ENCODE peak calls at places on chromosomes 12 and 14, in eight cellular contexts. One of them, this sample, is unnamed.

GRCh38 chr12:123780956-123781355 is 18.9 kb downstream of the DNAH10 start:
- DNase-seq in NB4: no peak
- DNase-seq in NCI-H1436: no peak
- DNase-seq in frontal cortex: no peak
- DNase-seq in H4: no peak
- DNase-seq in stimulated activated CD4-positive, alpha-beta T cell treated with anti-CD3 and anti-CD28 coated beads, TNF-alpha, amount 100 ng/mL, for 24 hours: no peak
- DNase-seq in Calu3: no peak
- DNase-seq in stomach: no peak
- DNase-seq in this sample: no peak

GRCh38 chr14:45891417-45892080 is 638.5 kb upstream of the MIS18BP1 start:
- DNase-seq in Calu3: peak
- DNase-seq in NB4: peak
- DNase-seq in H4: no peak
- DNase-seq in NCI-H1436: peak
- DNase-seq in stomach: peak
- DNase-seq in stimulated activated CD4-positive, alpha-beta T cell treated with anti-CD3 and anti-CD28 coated beads, TNF-alpha, amount 100 ng/mL, for 24 hours: no peak
- DNase-seq in frontal cortex: no peak
- DNase-seq in this sample: no peak

GRCh38 chr12:126700115-126700514 is 1566.9 kb upstream of the TMEM132C start:
- DNase-seq in stomach: no peak
- DNase-seq in H4: no peak
- DNase-seq in NB4: no peak
- DNase-seq in frontal cortex: no peak
- DNase-seq in stimulated activated CD4-positive, alpha-beta T cell treated with anti-CD3 and anti-CD28 coated beads, TNF-alpha, amount 100 ng/mL, for 24 hours: no peak
- DNase-seq in NCI-H1436: no peak
- DNase-seq in Calu3: no peak
- DNase-seq in this sample: no peak

GRCh38 chr12:23795494-23795893 is 154.0 kb downstream of the SOX5 start:
- DNase-seq in NCI-H1436: no peak
- DNase-seq in stomach: no peak
- DNase-seq in frontal cortex: no peak
- DNase-seq in Calu3: no peak
- DNase-seq in NB4: no peak
- DNase-seq in stimulated activated CD4-positive, alpha-beta T cell treated with anti-CD3 and anti-CD28 coated beads, TNF-alpha, amount 100 ng/mL, for 24 hours: no peak
- DNase-seq in H4: no peak
- DNase-seq in this sample: no peak

GRCh38 chr14:51630987-51631386 is 20.7 kb upstream of the FRMD6 start:
- DNase-seq in frontal cortex: no peak
- DNase-seq in NB4: no peak
- DNase-seq in NCI-H1436: no peak
- DNase-seq in stomach: no peak
- DNase-seq in stimulated activated CD4-positive, alpha-beta T cell treated with anti-CD3 and anti-CD28 coated beads, TNF-alpha, amount 100 ng/mL, for 24 hours: no peak
- DNase-seq in H4: no peak
- DNase-seq in Calu3: no peak
- DNase-seq in this sample: no peak

GRCh38 chr14:68877993-68878575 is 85.2 kb upstream of the ZFP36L1 start:
- DNase-seq in stimulated activated CD4-positive, alpha-beta T cell treated with anti-CD3 and anti-CD28 coated beads, TNF-alpha, amount 100 ng/mL, for 24 hours: no peak
- DNase-seq in H4: no peak
- DNase-seq in stomach: no peak
- DNase-seq in NB4: no peak
- DNase-seq in NCI-H1436: no peak
- DNase-seq in Calu3: no peak
- DNase-seq in frontal cortex: no peak
- DNase-seq in this sample: no peak

GRCh38 chr14:24064856-24065255 is 6.5 kb upstream of the CPNE6 start:
- DNase-seq in stimulated activated CD4-positive, alpha-beta T cell treated with anti-CD3 and anti-CD28 coated beads, TNF-alpha, amount 100 ng/mL, for 24 hours: no peak
- DNase-seq in NB4: no peak
- DNase-seq in stomach: no peak
- DNase-seq in frontal cortex: no peak
- DNase-seq in H4: no peak
- DNase-seq in NCI-H1436: no peak
- DNase-seq in Calu3: no peak
- DNase-seq in this sample: no peak

GRCh38 chr12:48157889-48158370 is 615 bp upstream of the ASB8 start:
- DNase-seq in NB4: peak
- DNase-seq in Calu3: no peak
- DNase-seq in H4: no peak
- DNase-seq in NCI-H1436: no peak
- DNase-seq in frontal cortex: no peak
- DNase-seq in stomach: no peak
- DNase-seq in stimulated activated CD4-positive, alpha-beta T cell treated with anti-CD3 and anti-CD28 coated beads, TNF-alpha, amount 100 ng/mL, for 24 hours: no peak
- DNase-seq in this sample: no peak

GRCh38 chr12:130948136-130948535 is 5.6 kb upstream of the ADGRD1 start:
- DNase-seq in NCI-H1436: peak
- DNase-seq in NB4: no peak
- DNase-seq in stimulated activated CD4-positive, alpha-beta T cell treated with anti-CD3 and anti-CD28 coated beads, TNF-alpha, amount 100 ng/mL, for 24 hours: no peak
- DNase-seq in H4: no peak
- DNase-seq in Calu3: no peak
- DNase-seq in frontal cortex: no peak
- DNase-seq in stomach: no peak
- DNase-seq in this sample: no peak

GRCh38 chr12:108724054-108724889 is 7.0 kb downstream of the CORO1C start:
- DNase-seq in stomach: no peak
- DNase-seq in Calu3: no peak
- DNase-seq in H4: peak
- DNase-seq in NB4: peak
- DNase-seq in frontal cortex: no peak
- DNase-seq in NCI-H1436: no peak
- DNase-seq in stimulated activated CD4-positive, alpha-beta T cell treated with anti-CD3 and anti-CD28 coated beads, TNF-alpha, amount 100 ng/mL, for 24 hours: no peak
- DNase-seq in this sample: no peak

GRCh38 chr12:94710933-94711332 is 60.6 kb upstream of the TMCC3 start:
- DNase-seq in H4: no peak
- DNase-seq in Calu3: peak
- DNase-seq in NB4: peak
- DNase-seq in frontal cortex: no peak
- DNase-seq in stomach: no peak
- DNase-seq in NCI-H1436: peak
- DNase-seq in stimulated activated CD4-positive, alpha-beta T cell treated with anti-CD3 and anti-CD28 coated beads, TNF-alpha, amount 100 ng/mL, for 24 hours: no peak
- DNase-seq in this sample: peak

GRCh38 chr14:75165586-75166391 is 10.6 kb downstream of the TMED10 start:
- DNase-seq in frontal cortex: peak
- DNase-seq in H4: no peak
- DNase-seq in stomach: no peak
- DNase-seq in stimulated activated CD4-positive, alpha-beta T cell treated with anti-CD3 and anti-CD28 coated beads, TNF-alpha, amount 100 ng/mL, for 24 hours: no peak
- DNase-seq in Calu3: no peak
- DNase-seq in NCI-H1436: no peak
- DNase-seq in NB4: no peak
- DNase-seq in this sample: peak

GRCh38 chr12:21539797-21540196 is 13.7 kb downstream of the SPX start:
- DNase-seq in Calu3: no peak
- DNase-seq in stimulated activated CD4-positive, alpha-beta T cell treated with anti-CD3 and anti-CD28 coated beads, TNF-alpha, amount 100 ng/mL, for 24 hours: no peak
- DNase-seq in NB4: no peak
- DNase-seq in stomach: no peak
- DNase-seq in H4: no peak
- DNase-seq in frontal cortex: no peak
- DNase-seq in NCI-H1436: no peak
- DNase-seq in this sample: no peak

GRCh38 chr12:77231548-77231947 is 166.2 kb upstream of the E2F7 start:
- DNase-seq in NCI-H1436: no peak
- DNase-seq in stomach: peak
- DNase-seq in H4: peak
- DNase-seq in NB4: peak
- DNase-seq in stimulated activated CD4-positive, alpha-beta T cell treated with anti-CD3 and anti-CD28 coated beads, TNF-alpha, amount 100 ng/mL, for 24 hours: no peak
- DNase-seq in frontal cortex: no peak
- DNase-seq in Calu3: peak
- DNase-seq in this sample: no peak

GRCh38 chr12:55797068-55797467 is 20.5 kb downstream of the SARNP start:
- DNase-seq in stomach: no peak
- DNase-seq in NCI-H1436: peak
- DNase-seq in frontal cortex: peak
- DNase-seq in stimulated activated CD4-positive, alpha-beta T cell treated with anti-CD3 and anti-CD28 coated beads, TNF-alpha, amount 100 ng/mL, for 24 hours: no peak
- DNase-seq in Calu3: no peak
- DNase-seq in NB4: peak
- DNase-seq in H4: peak
- DNase-seq in this sample: peak

GRCh38 chr12:64824130-64824499 is 332 bp upstream of the TBC1D30 start:
- DNase-seq in NCI-H1436: no peak
- DNase-seq in NB4: no peak
- DNase-seq in H4: no peak
- DNase-seq in stimulated activated CD4-positive, alpha-beta T cell treated with anti-CD3 and anti-CD28 coated beads, TNF-alpha, amount 100 ng/mL, for 24 hours: no peak
- DNase-seq in Calu3: no peak
- DNase-seq in stomach: no peak
- DNase-seq in frontal cortex: no peak
- DNase-seq in this sample: no peak

GRCh38 chr12:47799357-47799955 is 20.2 kb downstream of the HDAC7 start:
- DNase-seq in stomach: no peak
- DNase-seq in Calu3: no peak
- DNase-seq in NCI-H1436: no peak
- DNase-seq in H4: no peak
- DNase-seq in stimulated activated CD4-positive, alpha-beta T cell treated with anti-CD3 and anti-CD28 coated beads, TNF-alpha, amount 100 ng/mL, for 24 hours: no peak
- DNase-seq in NB4: no peak
- DNase-seq in frontal cortex: peak
- DNase-seq in this sample: no peak

GRCh38 chr12:2183556-2184541 is 131.1 kb downstream of the CACNA1C start:
- DNase-seq in frontal cortex: no peak
- DNase-seq in NCI-H1436: no peak
- DNase-seq in stomach: no peak
- DNase-seq in H4: no peak
- DNase-seq in Calu3: no peak
- DNase-seq in stimulated activated CD4-positive, alpha-beta T cell treated with anti-CD3 and anti-CD28 coated beads, TNF-alpha, amount 100 ng/mL, for 24 hours: no peak
- DNase-seq in NB4: peak
- DNase-seq in this sample: peak

GRCh38 chr12:92133795-92134637 is 11.6 kb downstream of the BTG1 start:
- DNase-seq in NB4: peak
- DNase-seq in frontal cortex: no peak
- DNase-seq in NCI-H1436: no peak
- DNase-seq in Calu3: no peak
- DNase-seq in H4: no peak
- DNase-seq in stimulated activated CD4-positive, alpha-beta T cell treated with anti-CD3 and anti-CD28 coated beads, TNF-alpha, amount 100 ng/mL, for 24 hours: no peak
- DNase-seq in stomach: no peak
- DNase-seq in this sample: no peak

GRCh38 chr12:75479963-75480461 is 543 bp upstream of the GLIPR1 start:
- DNase-seq in Calu3: no peak
- DNase-seq in NB4: peak
- DNase-seq in stimulated activated CD4-positive, alpha-beta T cell treated with anti-CD3 and anti-CD28 coated beads, TNF-alpha, amount 100 ng/mL, for 24 hours: no peak
- DNase-seq in frontal cortex: no peak
- DNase-seq in NCI-H1436: no peak
- DNase-seq in H4: peak
- DNase-seq in stomach: no peak
- DNase-seq in this sample: peak

GRCh38 chr12:7729683-7730195 is 17.4 kb downstream of the CLEC4C start:
- DNase-seq in NB4: no peak
- DNase-seq in NCI-H1436: no peak
- DNase-seq in H4: no peak
- DNase-seq in Calu3: no peak
- DNase-seq in stomach: no peak
- DNase-seq in stimulated activated CD4-positive, alpha-beta T cell treated with anti-CD3 and anti-CD28 coated beads, TNF-alpha, amount 100 ng/mL, for 24 hours: no peak
- DNase-seq in frontal cortex: no peak
- DNase-seq in this sample: no peak

GRCh38 chr12:23209793-23210192 is 584.8 kb downstream of the ETNK1 start:
- DNase-seq in NB4: no peak
- DNase-seq in NCI-H1436: no peak
- DNase-seq in stimulated activated CD4-positive, alpha-beta T cell treated with anti-CD3 and anti-CD28 coated beads, TNF-alpha, amount 100 ng/mL, for 24 hours: no peak
- DNase-seq in frontal cortex: no peak
- DNase-seq in Calu3: no peak
- DNase-seq in H4: no peak
- DNase-seq in stomach: no peak
- DNase-seq in this sample: no peak

GRCh38 chr14:45838597-45838996 is 585.6 kb upstream of the MIS18BP1 start:
- DNase-seq in frontal cortex: no peak
- DNase-seq in stomach: no peak
- DNase-seq in Calu3: no peak
- DNase-seq in NB4: peak
- DNase-seq in NCI-H1436: peak
- DNase-seq in H4: peak
- DNase-seq in stimulated activated CD4-positive, alpha-beta T cell treated with anti-CD3 and anti-CD28 coated beads, TNF-alpha, amount 100 ng/mL, for 24 hours: no peak
- DNase-seq in this sample: peak

GRCh38 chr12:52202361-52203078 is 10.7 kb upstream of the KRT80 start:
- DNase-seq in stimulated activated CD4-positive, alpha-beta T cell treated with anti-CD3 and anti-CD28 coated beads, TNF-alpha, amount 100 ng/mL, for 24 hours: no peak
- DNase-seq in NB4: peak
- DNase-seq in Calu3: no peak
- DNase-seq in frontal cortex: no peak
- DNase-seq in stomach: no peak
- DNase-seq in NCI-H1436: no peak
- DNase-seq in H4: no peak
- DNase-seq in this sample: no peak

GRCh38 chr14:95353664-95354063 is 34.0 kb upstream of the CLMN start:
- DNase-seq in stomach: no peak
- DNase-seq in H4: no peak
- DNase-seq in Calu3: no peak
- DNase-seq in NCI-H1436: no peak
- DNase-seq in stimulated activated CD4-positive, alpha-beta T cell treated with anti-CD3 and anti-CD28 coated beads, TNF-alpha, amount 100 ng/mL, for 24 hours: no peak
- DNase-seq in NB4: no peak
- DNase-seq in frontal cortex: no peak
- DNase-seq in this sample: no peak

GRCh38 chr12:113097716-113098427 is 37.7 kb downstream of the RASAL1 start:
- DNase-seq in Calu3: no peak
- DNase-seq in H4: peak
- DNase-seq in stomach: no peak
- DNase-seq in NCI-H1436: no peak
- DNase-seq in frontal cortex: peak
- DNase-seq in stimulated activated CD4-positive, alpha-beta T cell treated with anti-CD3 and anti-CD28 coated beads, TNF-alpha, amount 100 ng/mL, for 24 hours: no peak
- DNase-seq in NB4: no peak
- DNase-seq in this sample: peak

GRCh38 chr14:52111583-52111982 is 42.7 kb upstream of the NID2 start:
- DNase-seq in H4: peak
- DNase-seq in NCI-H1436: no peak
- DNase-seq in NB4: no peak
- DNase-seq in Calu3: no peak
- DNase-seq in frontal cortex: no peak
- DNase-seq in stimulated activated CD4-positive, alpha-beta T cell treated with anti-CD3 and anti-CD28 coated beads, TNF-alpha, amount 100 ng/mL, for 24 hours: no peak
- DNase-seq in stomach: no peak
- DNase-seq in this sample: no peak

This sample was measured in G401.